ENCODE peak calls at places on chromosome 22, in nine cellular contexts. H is NCI-H2171 treated with DMSO at 0.1 percent for 48 hours; I is NCI-H1417; W is glutamatergic neuron; O is neural crest cell; K is stimulated activated CD8-positive, alpha-beta memory T cell treated with anti-CD3 and anti-CD28 coated beads, Interleukin-12 subunit alpha, Interleukin-12 subunit beta, amount 100 ng/mL, for 4 hours; L is GM04503; A is CD8-positive, alpha-beta T cell; G is skeletal muscle cell. D is an unnamed sample.

GRCh38 chr22:35506259-35506570 is 34.4 kb upstream of the RASD2 start:
- DNase-seq in H (no peak), I (no peak), W (no peak), O (no peak), K (no peak), L (no peak), A (no peak), G (no peak), D (no peak)

GRCh38 chr22:25403284-25403606 is 161.2 kb upstream of the GRK3 start:
- DNase-seq in H (no peak), I (no peak), W (no peak), O (no peak), K (no peak), L (no peak), A (no peak), G (no peak), D (no peak)

GRCh38 chr22:26466196-26466595 is 17.4 kb downstream of the HPS4 start:
- DNase-seq in H (peak), I (no peak), W (no peak), O (no peak), K (no peak), L (peak), A (no peak), G (no peak), D (no peak)

GRCh38 chr22:42725606-42726355 is 5.1 kb upstream of the A4GALT start:
- DNase-seq in H (no peak), I (no peak), W (no peak), O (no peak), K (no peak), L (no peak), A (no peak), G (no peak), D (no peak)

GRCh38 chr22:24186352-24186740 is 5.1 kb downstream of the SUSD2 start:
- DNase-seq in H (no peak), I (no peak), W (no peak), O (no peak), K (no peak), L (no peak), A (no peak), G (no peak), D (no peak)

GRCh38 chr22:36562261-36562835 is 33.4 kb upstream of the EIF3D start:
- DNase-seq in H (no peak), I (no peak), W (no peak), O (no peak), K (no peak), L (no peak), A (no peak), G (no peak), D (no peak)

GRCh38 chr22:24834845-24835570 is 29.0 kb downstream of the SGSM1 start:
- DNase-seq in H (peak), I (no peak), W (no peak), O (no peak), K (no peak), L (no peak), A (no peak), G (no peak), D (no peak)

GRCh38 chr22:38699143-38699542 is 1.6 kb downstream of the JOSD1 start:
- DNase-seq in H (no peak), I (no peak), W (no peak), O (no peak), K (no peak), L (no peak), A (no peak), G (no peak), D (no peak)

GRCh38 chr22:40176921-40177737 is 596 bp upstream of the TNRC6B start:
- DNase-seq in H (peak), I (no peak), W (no peak), O (peak), K (peak), L (no peak), A (peak), G (no peak), D (no peak)